ENCODE peak calls at places on chromosomes 1 and 21, in four cellular contexts. One of them, this sample, is unnamed.
A peak's percentile ranks its signal among the peaks of the same experiment; 100 is the strongest.

GRCh38 chr1:60090662-60091061 is 17.1 kb upstream of the C1orf87 start:
- DNase-seq in IMR-90: no peak
- DNase-seq in H9: no peak
- DNase-seq in H1: no peak
- DNase-seq in this sample: no peak

GRCh38 chr1:3744646-3745045 is 7.6 kb upstream of the CCDC27 start:
- DNase-seq in IMR-90: no peak
- DNase-seq in H9: no peak
- DNase-seq in H1: no peak
- DNase-seq in this sample: no peak

GRCh38 chr1:47537966-47538365 is 100.1 kb downstream of the FOXD2 start:
- DNase-seq in H1: no peak
- DNase-seq in IMR-90: no peak
- DNase-seq in H9: no peak
- DNase-seq in this sample: no peak

GRCh38 chr21:45630066-45630694 is 13.3 kb upstream of the PCBP3 start:
- DNase-seq in H9: peak; percentile 19
- DNase-seq in H1: no peak
- DNase-seq in IMR-90: no peak
- DNase-seq in this sample: no peak

GRCh38 chr1:115534106-115534505 is 107.7 kb upstream of the VANGL1 start:
- DNase-seq in H9: no peak
- DNase-seq in H1: no peak
- DNase-seq in IMR-90: no peak
- DNase-seq in this sample: peak; percentile 48

GRCh38 chr1:232766224-232766890 is 38.9 kb upstream of the MAP10 start:
- DNase-seq in IMR-90: no peak
- DNase-seq in H9: peak; percentile 40
- DNase-seq in H1: no peak
- DNase-seq in this sample: peak; percentile 45

GRCh38 chr1:115322631-115323030 is 15.4 kb downstream of the NGF start:
- DNase-seq in H9: no peak
- DNase-seq in H1: no peak
- DNase-seq in IMR-90: peak; percentile 66
- DNase-seq in this sample: no peak

GRCh38 chr1:94757931-94758330 is 62.2 kb upstream of the SLC44A3 start:
- DNase-seq in H9: no peak
- DNase-seq in IMR-90: no peak
- DNase-seq in H1: no peak
- DNase-seq in this sample: peak; percentile 62

GRCh38 chr21:31909153-31909771 is 36.4 kb downstream of the HUNK start:
- DNase-seq in H9: no peak
- DNase-seq in H1: no peak
- DNase-seq in IMR-90: peak; percentile 17
- DNase-seq in this sample: peak; percentile 53

GRCh38 chr1:181174860-181175259 is 86.4 kb downstream of the IER5 start:
- DNase-seq in IMR-90: no peak
- DNase-seq in H1: no peak
- DNase-seq in H9: no peak
- DNase-seq in this sample: no peak

GRCh38 chr1:65378547-65378946 is 41.9 kb upstream of the LEPR start:
- DNase-seq in H1: no peak
- DNase-seq in H9: no peak
- DNase-seq in IMR-90: no peak
- DNase-seq in this sample: no peak

GRCh38 chr1:1889847-1890505 is 911 bp downstream of the GNB1 start:
- DNase-seq in H9: no peak
- DNase-seq in IMR-90: peak; percentile 37
- DNase-seq in H1: no peak
- DNase-seq in this sample: peak; percentile 55

GRCh38 chr1:181324797-181325616 is 158.3 kb upstream of the CACNA1E start:
- DNase-seq in H9: no peak
- DNase-seq in H1: no peak
- DNase-seq in IMR-90: no peak
- DNase-seq in this sample: peak; percentile 54

GRCh38 chr21:16040601-16041000 is 310.8 kb downstream of the USP25 start:
- DNase-seq in IMR-90: peak; percentile 55
- DNase-seq in H9: no peak
- DNase-seq in H1: no peak
- DNase-seq in this sample: peak; percentile 10

GRCh38 chr1:59733443-59734141 is 81.2 kb upstream of the HOOK1 start:
- DNase-seq in H1: no peak
- DNase-seq in IMR-90: peak; percentile 48
- DNase-seq in H9: no peak
- DNase-seq in this sample: no peak

GRCh38 chr1:227774721-227775665 is 39.8 kb downstream of the SNAP47 start:
- DNase-seq in H1: no peak
- DNase-seq in IMR-90: no peak
- DNase-seq in H9: no peak
- DNase-seq in this sample: no peak

GRCh38 chr1:224542783-224543440 is 73.2 kb upstream of the CNIH3 start:
- DNase-seq in H9: no peak
- DNase-seq in H1: no peak
- DNase-seq in IMR-90: peak; percentile 99
- DNase-seq in this sample: peak; percentile 86

GRCh38 chr1:30822006-30822405 is 64.4 kb upstream of the LAPTM5 start:
- DNase-seq in H9: no peak
- DNase-seq in H1: no peak
- DNase-seq in IMR-90: no peak
- DNase-seq in this sample: no peak
- H4K5ac ChIP-seq in H9: no peak overlapping the region
- H4K5ac ChIP-seq in H1: no peak overlapping the region
- H4K5ac ChIP-seq in IMR-90: no peak overlapping the region
- H4K5ac ChIP-seq in this sample: no peak overlapping the region

GRCh38 chr1:72435025-72435424 is 152.7 kb upstream of the NEGR1 start:
- DNase-seq in H1: no peak
- DNase-seq in IMR-90: peak; percentile 80
- DNase-seq in H9: no peak
- DNase-seq in this sample: no peak

GRCh38 chr1:72434070-72434469 is 151.7 kb upstream of the NEGR1 start:
- DNase-seq in H1: no peak
- DNase-seq in IMR-90: no peak
- DNase-seq in H9: no peak
- DNase-seq in this sample: no peak

GRCh38 chr1:72439036-72439435 is 156.7 kb upstream of the NEGR1 start:
- DNase-seq in IMR-90: peak; percentile 56
- DNase-seq in H9: no peak
- DNase-seq in H1: no peak
- DNase-seq in this sample: no peak

GRCh38 chr1:72442251-72442650 is 159.9 kb upstream of the NEGR1 start:
- DNase-seq in H9: no peak
- DNase-seq in H1: no peak
- DNase-seq in IMR-90: peak; percentile 26
- DNase-seq in this sample: no peak

GRCh38 chr1:72438270-72438669 is 155.9 kb upstream of the NEGR1 start:
- DNase-seq in H9: no peak
- DNase-seq in H1: no peak
- DNase-seq in IMR-90: peak; percentile 32
- DNase-seq in this sample: no peak
- H4K5ac ChIP-seq in H9: no peak overlapping the region
- H4K5ac ChIP-seq in H1: no peak overlapping the region
- H4K5ac ChIP-seq in IMR-90: no peak overlapping the region
- H4K5ac ChIP-seq in this sample: no peak overlapping the region

GRCh38 chr1:63709267-63709828 is 64.5 kb upstream of the ROR1 start:
- DNase-seq in H9: no peak
- DNase-seq in IMR-90: no peak
- DNase-seq in H1: no peak
- DNase-seq in this sample: no peak
- H4K5ac ChIP-seq in H9: no peak overlapping the region
- H4K5ac ChIP-seq in IMR-90: no peak overlapping the region
- H4K5ac ChIP-seq in H1: no peak overlapping the region
- H4K5ac ChIP-seq in this sample: no peak overlapping the region

DNA sequence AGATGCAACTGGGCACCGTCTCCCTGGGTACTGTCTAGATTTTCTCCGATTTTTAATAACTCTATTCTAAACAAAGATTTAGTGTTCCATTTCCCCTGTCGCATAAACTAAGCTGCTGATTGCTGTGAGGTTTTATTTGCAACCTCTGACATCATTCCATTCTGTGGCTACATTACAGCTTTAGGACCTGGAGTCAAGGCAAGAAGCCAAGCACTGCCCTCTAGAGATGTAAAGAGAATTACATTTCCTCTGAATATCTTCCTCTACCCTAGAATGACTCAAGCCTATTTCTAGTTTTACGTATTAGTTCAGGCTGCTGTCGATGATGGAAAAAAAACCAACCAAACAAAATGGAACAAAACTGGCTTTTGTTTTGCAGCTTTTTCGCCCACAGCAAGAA is 130.2 kb upstream of the MAP1LC3C start:
- DNase-seq in IMR-90: no peak
- DNase-seq in H9: no peak
- DNase-seq in H1: no peak
- DNase-seq in this sample: peak; percentile 73
- H4K5ac ChIP-seq in IMR-90: no peak overlapping the region
- H4K5ac ChIP-seq in H9: no peak overlapping the region
- H4K5ac ChIP-seq in H1: no peak overlapping the region
- H4K5ac ChIP-seq in this sample: no peak overlapping the region

GRCh38 chr1:208557046-208557445 is 312.9 kb upstream of the PLXNA2 start:
- DNase-seq in IMR-90: no peak
- DNase-seq in H9: no peak
- DNase-seq in H1: no peak
- DNase-seq in this sample: no peak
- H4K5ac ChIP-seq in IMR-90: no peak overlapping the region
- H4K5ac ChIP-seq in H9: no peak overlapping the region
- H4K5ac ChIP-seq in H1: no peak overlapping the region
- H4K5ac ChIP-seq in this sample: no peak overlapping the region

DNA sequence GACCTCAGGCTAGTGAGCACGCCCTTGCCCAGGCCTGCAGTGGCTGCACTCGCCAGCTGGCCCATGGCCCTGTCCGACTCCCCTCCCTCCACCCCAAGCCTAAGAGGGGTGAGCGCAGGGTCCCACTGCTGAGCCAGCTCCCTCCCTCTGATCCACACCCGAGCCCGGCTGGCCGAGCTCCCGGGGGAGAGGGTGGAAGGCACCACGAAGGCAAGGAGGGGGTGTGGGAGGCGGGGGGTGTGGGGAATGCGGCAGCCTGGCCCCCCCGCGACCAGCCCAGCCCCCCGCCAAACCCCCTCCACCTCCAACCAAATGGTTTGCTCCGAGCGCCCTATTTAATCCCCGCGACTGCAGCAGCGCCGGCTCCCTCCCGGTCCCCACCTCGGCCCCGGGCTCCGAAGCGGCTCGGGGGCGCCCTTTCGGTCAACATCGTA is at the start of gene CADM3:
- DNase-seq in IMR-90: no peak
- DNase-seq in H9: peak; percentile 59
- DNase-seq in H1: no peak
- DNase-seq in this sample: peak; percentile 66
- H4K5ac ChIP-seq in IMR-90: no peak within 1 kb of the TSS
- H4K5ac ChIP-seq in H9: no peak within 1 kb of the TSS
- H4K5ac ChIP-seq in H1: no peak within 1 kb of the TSS
- H4K5ac ChIP-seq in this sample: no peak within 1 kb of the TSS

DNA sequence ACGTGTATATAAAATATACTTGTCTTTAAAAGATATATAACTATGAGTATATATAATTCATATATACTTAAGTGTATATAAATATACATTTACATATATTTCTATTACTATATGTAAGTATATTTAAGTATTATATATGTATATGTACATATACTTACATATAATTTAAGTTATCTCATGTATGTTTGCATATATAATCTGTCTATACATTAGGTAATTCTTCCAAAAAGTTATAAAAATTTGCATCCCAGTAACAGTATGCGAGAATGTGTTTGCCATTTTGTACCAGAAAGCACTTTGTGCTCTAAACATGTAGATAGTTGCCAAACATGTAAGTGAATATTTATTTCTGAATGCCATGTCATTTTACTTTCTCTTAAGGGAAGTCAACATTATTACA is at the start of gene OR2AK2:
- DNase-seq in IMR-90: no peak
- DNase-seq in H1: no peak
- DNase-seq in H9: no peak
- DNase-seq in this sample: no peak
- H4K5ac ChIP-seq in IMR-90: no peak within 1 kb of the TSS
- H4K5ac ChIP-seq in H1: no peak within 1 kb of the TSS
- H4K5ac ChIP-seq in H9: no peak within 1 kb of the TSS
- H4K5ac ChIP-seq in this sample: no peak within 1 kb of the TSS

DNA sequence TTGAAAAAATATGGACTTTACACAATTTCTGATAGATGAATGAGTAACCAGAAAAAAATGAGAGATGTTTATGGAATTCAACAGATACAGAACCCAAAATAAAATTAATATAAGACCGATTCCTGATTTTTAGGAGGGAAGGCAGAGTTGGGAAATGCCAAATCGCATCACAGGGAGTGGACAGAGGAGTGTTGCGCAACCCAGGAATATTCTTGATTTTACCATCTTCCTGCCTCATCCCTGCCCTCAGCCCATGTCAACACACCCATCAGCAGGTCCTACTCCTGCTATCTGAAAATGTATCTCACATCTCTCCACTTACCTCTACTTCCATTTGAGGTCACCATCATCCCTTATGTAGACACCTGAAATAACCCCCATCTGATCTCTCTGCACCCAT is 221.0 kb downstream of the DSCAM start:
- DNase-seq in H9: no peak
- DNase-seq in IMR-90: no peak
- DNase-seq in H1: no peak
- DNase-seq in this sample: no peak
- H4K5ac ChIP-seq in H9: no peak overlapping the region
- H4K5ac ChIP-seq in IMR-90: no peak overlapping the region
- H4K5ac ChIP-seq in H1: no peak overlapping the region
- H4K5ac ChIP-seq in this sample: no peak overlapping the region

GRCh38 chr1:36273024-36273423 is 33.1 kb upstream of the SH3D21 start:
- DNase-seq in H9: no peak
- DNase-seq in H1: no peak
- DNase-seq in IMR-90: no peak
- DNase-seq in this sample: no peak
- H4K5ac ChIP-seq in H9: no peak overlapping the region
- H4K5ac ChIP-seq in H1: no peak overlapping the region
- H4K5ac ChIP-seq in IMR-90: no peak overlapping the region
- H4K5ac ChIP-seq in this sample: no peak overlapping the region

This sample was measured in mesendoderm.